ENCODE peak calls at places on chromosomes 2 and 18, in eight cellular contexts. One of them, this sample, is unnamed.
A peak's percentile ranks its signal among the peaks of the same experiment; 100 is the strongest.

GRCh38 chr18:62768172-62768943 is 53.0 kb downstream of the PHLPP1 start:
- DNase-seq in PC-9: no peak
- DNase-seq in BJ: no peak
- DNase-seq in lower lobe of right lung: no peak
- DNase-seq in choroid plexus epithelial cell: peak; percentile 44
- DNase-seq in A549: no peak
- DNase-seq in hepatocyte: no peak
- DNase-seq in mammary epithelial cell: no peak
- DNase-seq in this sample: peak; percentile 52

GRCh38 chr2:204731996-204732395 is 186.7 kb downstream of the PARD3B start:
- DNase-seq in PC-9: no peak
- DNase-seq in A549: no peak
- DNase-seq in hepatocyte: no peak
- DNase-seq in mammary epithelial cell: no peak
- DNase-seq in BJ: no peak
- DNase-seq in choroid plexus epithelial cell: peak; percentile 50
- DNase-seq in lower lobe of right lung: no peak
- DNase-seq in this sample: no peak

GRCh38 chr2:212863185-212863588 is 288.2 kb downstream of the IKZF2 start:
- DNase-seq in A549: peak; percentile 59
- DNase-seq in PC-9: peak; percentile 32
- DNase-seq in choroid plexus epithelial cell: peak; percentile 41
- DNase-seq in hepatocyte: peak; percentile 18
- DNase-seq in lower lobe of right lung: peak; percentile 43
- DNase-seq in BJ: no peak
- DNase-seq in mammary epithelial cell: peak; percentile 50
- DNase-seq in this sample: peak; percentile 15

GRCh38 chr2:161650116-161651015 is 26.1 kb downstream of the SLC4A10 start:
- DNase-seq in hepatocyte: no peak
- DNase-seq in choroid plexus epithelial cell: no peak
- DNase-seq in lower lobe of right lung: peak; percentile 26
- DNase-seq in PC-9: no peak
- DNase-seq in mammary epithelial cell: no peak
- DNase-seq in A549: no peak
- DNase-seq in BJ: no peak
- DNase-seq in this sample: no peak

GRCh38 chr2:95275601-95276243 is 1.5 kb downstream of the PROM2 start:
- DNase-seq in lower lobe of right lung: peak; percentile 48
- DNase-seq in A549: no peak
- DNase-seq in choroid plexus epithelial cell: no peak
- DNase-seq in PC-9: peak; percentile 72
- DNase-seq in hepatocyte: no peak
- DNase-seq in BJ: no peak
- DNase-seq in mammary epithelial cell: peak; percentile 64
- DNase-seq in this sample: peak; percentile 77

GRCh38 chr18:36481201-36481657 is 183.7 kb downstream of the FHOD3 start:
- DNase-seq in hepatocyte: no peak
- DNase-seq in BJ: no peak
- DNase-seq in choroid plexus epithelial cell: no peak
- DNase-seq in mammary epithelial cell: no peak
- DNase-seq in A549: no peak
- DNase-seq in lower lobe of right lung: no peak
- DNase-seq in PC-9: no peak
- DNase-seq in this sample: no peak

GRCh38 chr2:25587361-25587760 is 86.0 kb downstream of the DTNB start:
- DNase-seq in PC-9: peak; percentile 5
- DNase-seq in choroid plexus epithelial cell: peak; percentile 65
- DNase-seq in A549: no peak
- DNase-seq in lower lobe of right lung: no peak
- DNase-seq in mammary epithelial cell: peak; percentile 3
- DNase-seq in BJ: peak; percentile 16
- DNase-seq in hepatocyte: no peak
- DNase-seq in this sample: no peak

GRCh38 chr2:139293992-139294548 is 513.9 kb upstream of the NXPH2 start:
- DNase-seq in choroid plexus epithelial cell: no peak
- DNase-seq in mammary epithelial cell: no peak
- DNase-seq in hepatocyte: no peak
- DNase-seq in lower lobe of right lung: no peak
- DNase-seq in A549: no peak
- DNase-seq in PC-9: peak; percentile 8
- DNase-seq in BJ: no peak
- DNase-seq in this sample: no peak

GRCh38 chr2:64837925-64838641 is 151.1 kb upstream of the SLC1A4 start:
- DNase-seq in PC-9: peak; percentile 75
- DNase-seq in BJ: no peak
- DNase-seq in lower lobe of right lung: peak; percentile 56
- DNase-seq in choroid plexus epithelial cell: no peak
- DNase-seq in mammary epithelial cell: peak; percentile 89
- DNase-seq in A549: peak; percentile 32
- DNase-seq in hepatocyte: no peak
- DNase-seq in this sample: no peak

GRCh38 chr18:9997711-9998110 is 83.9 kb downstream of the VAPA start:
- DNase-seq in PC-9: no peak
- DNase-seq in hepatocyte: no peak
- DNase-seq in lower lobe of right lung: no peak
- DNase-seq in BJ: no peak
- DNase-seq in choroid plexus epithelial cell: no peak
- DNase-seq in mammary epithelial cell: no peak
- DNase-seq in A549: no peak
- DNase-seq in this sample: no peak

GRCh38 chr2:46171441-46171953 is 125.7 kb upstream of the EPAS1 start:
- DNase-seq in lower lobe of right lung: no peak
- DNase-seq in mammary epithelial cell: peak; percentile 87
- DNase-seq in A549: peak; percentile 59
- DNase-seq in BJ: peak; percentile 65
- DNase-seq in choroid plexus epithelial cell: peak; percentile 92
- DNase-seq in hepatocyte: peak; percentile 53
- DNase-seq in PC-9: peak; percentile 47
- DNase-seq in this sample: no peak

GRCh38 chr2:207504513-207505171 is 25.1 kb upstream of the CREB1 start:
- DNase-seq in lower lobe of right lung: no peak
- DNase-seq in PC-9: peak; percentile 16
- DNase-seq in A549: no peak
- DNase-seq in mammary epithelial cell: peak; percentile 57
- DNase-seq in choroid plexus epithelial cell: peak; percentile 73
- DNase-seq in BJ: no peak
- DNase-seq in hepatocyte: no peak
- DNase-seq in this sample: no peak

GRCh38 chr2:241993386-241994005 is 124.0 kb downstream of the RTP5 start:
- DNase-seq in choroid plexus epithelial cell: no peak
- DNase-seq in lower lobe of right lung: no peak
- DNase-seq in hepatocyte: no peak
- DNase-seq in mammary epithelial cell: no peak
- DNase-seq in BJ: no peak
- DNase-seq in A549: no peak
- DNase-seq in PC-9: no peak
- DNase-seq in this sample: no peak

GRCh38 chr2:239522740-239523119 is 121.9 kb upstream of the HDAC4 start:
- DNase-seq in BJ: no peak
- DNase-seq in PC-9: no peak
- DNase-seq in hepatocyte: no peak
- DNase-seq in mammary epithelial cell: no peak
- DNase-seq in A549: no peak
- DNase-seq in choroid plexus epithelial cell: no peak
- DNase-seq in lower lobe of right lung: no peak
- DNase-seq in this sample: no peak

GRCh38 chr2:164917296-164917903 is 37.9 kb downstream of the SLC38A11 start:
- DNase-seq in A549: peak; percentile 56
- DNase-seq in hepatocyte: peak; percentile 75
- DNase-seq in BJ: no peak
- DNase-seq in choroid plexus epithelial cell: peak; percentile 81
- DNase-seq in mammary epithelial cell: peak; percentile 49
- DNase-seq in PC-9: peak; percentile 26
- DNase-seq in lower lobe of right lung: no peak
- DNase-seq in this sample: no peak
- TF ChIP-seq CTCF in A549: peak; percentile 75
- TF ChIP-seq CTCF in hepatocyte: peak; percentile 68
- TF ChIP-seq CTCF in BJ: peak; percentile 53
- TF ChIP-seq CTCF in choroid plexus epithelial cell: peak; percentile 75
- TF ChIP-seq CTCF in mammary epithelial cell: peak; percentile 79
- TF ChIP-seq CTCF in PC-9: peak; percentile 63
- TF ChIP-seq CTCF in lower lobe of right lung: peak; percentile 53
- TF ChIP-seq CTCF in this sample: peak; percentile 71

GRCh38 chr2:38599706-38600105 is 3.0 kb downstream of the HNRNPLL start:
- DNase-seq in A549: no peak
- DNase-seq in lower lobe of right lung: no peak
- DNase-seq in mammary epithelial cell: peak; percentile 53
- DNase-seq in PC-9: no peak
- DNase-seq in hepatocyte: no peak
- DNase-seq in BJ: no peak
- DNase-seq in choroid plexus epithelial cell: peak; percentile 51
- DNase-seq in this sample: no peak
- H3K4me3 ChIP-seq in A549: peak overlapping the region; percentile 91
- H3K4me3 ChIP-seq in lower lobe of right lung: peak overlapping the region; percentile 74
- H3K4me3 ChIP-seq in mammary epithelial cell: peak overlapping the region; percentile 93
- H3K4me3 ChIP-seq in PC-9: peak overlapping the region; percentile 69
- H3K4me3 ChIP-seq in hepatocyte: peak overlapping the region; percentile 34
- H3K4me3 ChIP-seq in BJ: no peak overlapping the region
- H3K4me3 ChIP-seq in choroid plexus epithelial cell: peak overlapping the region; percentile 0
- H3K4me3 ChIP-seq in this sample: no peak overlapping the region

GRCh38 chr18:72091369-72091768 is 452.8 kb downstream of the CBLN2 start:
- DNase-seq in lower lobe of right lung: no peak
- DNase-seq in mammary epithelial cell: no peak
- DNase-seq in PC-9: no peak
- DNase-seq in BJ: no peak
- DNase-seq in hepatocyte: no peak
- DNase-seq in choroid plexus epithelial cell: no peak
- DNase-seq in A549: no peak
- DNase-seq in this sample: no peak

GRCh38 chr18:72089432-72089831 is 454.7 kb downstream of the CBLN2 start:
- DNase-seq in choroid plexus epithelial cell: no peak
- DNase-seq in A549: no peak
- DNase-seq in BJ: no peak
- DNase-seq in mammary epithelial cell: no peak
- DNase-seq in lower lobe of right lung: no peak
- DNase-seq in PC-9: no peak
- DNase-seq in hepatocyte: no peak
- DNase-seq in this sample: no peak

GRCh38 chr18:72086421-72086820 is 457.7 kb downstream of the CBLN2 start:
- DNase-seq in mammary epithelial cell: no peak
- DNase-seq in choroid plexus epithelial cell: peak; percentile 56
- DNase-seq in lower lobe of right lung: no peak
- DNase-seq in A549: peak; percentile 32
- DNase-seq in PC-9: no peak
- DNase-seq in BJ: no peak
- DNase-seq in hepatocyte: peak; percentile 52
- DNase-seq in this sample: peak; percentile 39
- TF ChIP-seq CTCF in mammary epithelial cell: peak; percentile 29
- TF ChIP-seq CTCF in choroid plexus epithelial cell: peak; percentile 49
- TF ChIP-seq CTCF in lower lobe of right lung: no peak
- TF ChIP-seq CTCF in A549: peak; percentile 22
- TF ChIP-seq CTCF in PC-9: peak; percentile 63
- TF ChIP-seq CTCF in BJ: no peak
- TF ChIP-seq CTCF in hepatocyte: peak; percentile 58
- TF ChIP-seq CTCF in this sample: peak; percentile 49

DNA sequence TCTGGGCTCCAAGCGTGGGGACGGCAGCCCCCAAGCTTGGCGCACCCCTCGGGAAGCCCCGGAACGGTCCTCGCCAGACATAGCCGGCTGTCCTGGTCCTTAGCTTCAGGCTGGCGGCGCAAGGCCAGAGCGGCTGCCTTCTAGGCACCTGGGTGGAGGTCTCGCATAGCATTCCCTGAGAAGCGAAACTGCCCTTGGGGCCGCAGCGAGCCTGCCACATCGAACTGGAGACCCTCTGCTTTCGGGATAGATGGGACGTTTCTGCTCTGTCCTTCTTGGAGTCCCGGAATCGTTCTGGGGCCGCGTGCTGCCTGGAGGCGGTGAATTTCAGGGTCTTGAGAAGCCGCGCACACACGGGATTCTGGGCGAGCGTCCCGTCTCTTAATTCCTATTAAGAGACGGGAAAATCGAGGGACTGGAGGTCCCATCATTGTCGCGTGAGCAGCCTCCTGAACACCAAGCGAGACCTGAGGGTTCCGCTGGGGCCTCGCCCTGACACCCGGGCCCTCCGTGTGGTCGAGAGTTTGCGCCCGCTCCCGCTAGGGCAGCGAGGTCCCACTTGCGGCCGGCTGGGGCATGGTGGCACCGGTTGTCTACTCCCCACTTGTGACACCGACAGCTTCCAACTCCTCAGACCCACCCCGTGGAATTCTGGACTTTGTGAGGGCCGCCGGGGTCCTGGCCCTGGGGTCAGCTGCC is 9.7 kb upstream of the EN1 start:
- DNase-seq in hepatocyte: no peak
- DNase-seq in BJ: no peak
- DNase-seq in lower lobe of right lung: no peak
- DNase-seq in mammary epithelial cell: no peak
- DNase-seq in PC-9: no peak
- DNase-seq in A549: no peak
- DNase-seq in choroid plexus epithelial cell: no peak
- DNase-seq in this sample: no peak
- H3K4me3 ChIP-seq in hepatocyte: no peak overlapping the region
- H3K4me3 ChIP-seq in BJ: no peak overlapping the region
- H3K4me3 ChIP-seq in lower lobe of right lung: no peak overlapping the region
- H3K4me3 ChIP-seq in mammary epithelial cell: no peak overlapping the region
- H3K4me3 ChIP-seq in PC-9: no peak overlapping the region
- H3K4me3 ChIP-seq in A549: no peak overlapping the region
- H3K4me3 ChIP-seq in choroid plexus epithelial cell: no peak overlapping the region
- H3K4me3 ChIP-seq in this sample: no peak overlapping the region

GRCh38 chr2:60659026-60659425 is 97.0 kb upstream of the PAPOLG start:
- DNase-seq in choroid plexus epithelial cell: no peak
- DNase-seq in PC-9: no peak
- DNase-seq in A549: no peak
- DNase-seq in mammary epithelial cell: no peak
- DNase-seq in hepatocyte: no peak
- DNase-seq in lower lobe of right lung: no peak
- DNase-seq in BJ: no peak
- DNase-seq in this sample: no peak
- TF ChIP-seq CTCF in choroid plexus epithelial cell: peak; percentile 23
- TF ChIP-seq CTCF in PC-9: peak; percentile 27
- TF ChIP-seq CTCF in A549: no peak
- TF ChIP-seq CTCF in mammary epithelial cell: no peak
- TF ChIP-seq CTCF in hepatocyte: no peak
- TF ChIP-seq CTCF in lower lobe of right lung: no peak
- TF ChIP-seq CTCF in BJ: no peak
- TF ChIP-seq CTCF in this sample: peak; percentile 26

GRCh38 chr2:136139601-136140000 is 21.7 kb upstream of the CXCR4 start:
- DNase-seq in PC-9: no peak
- DNase-seq in lower lobe of right lung: no peak
- DNase-seq in A549: no peak
- DNase-seq in choroid plexus epithelial cell: no peak
- DNase-seq in mammary epithelial cell: no peak
- DNase-seq in hepatocyte: no peak
- DNase-seq in BJ: no peak
- DNase-seq in this sample: no peak
- H3K4me3 ChIP-seq in PC-9: no peak overlapping the region
- H3K4me3 ChIP-seq in lower lobe of right lung: no peak overlapping the region
- H3K4me3 ChIP-seq in A549: no peak overlapping the region
- H3K4me3 ChIP-seq in choroid plexus epithelial cell: no peak overlapping the region
- H3K4me3 ChIP-seq in mammary epithelial cell: no peak overlapping the region
- H3K4me3 ChIP-seq in hepatocyte: no peak overlapping the region
- H3K4me3 ChIP-seq in BJ: no peak overlapping the region
- H3K4me3 ChIP-seq in this sample: no peak overlapping the region

This sample was measured in LNCaP clone FGC.